ENCODE peak calls at places on chromosomes 11 and 22, in four cellular contexts. Q, K, E and L are unnamed samples.

GRCh38 chr11:30128269-30128932 is 102.4 kb upstream of the FSHB start:
- DNase-seq in E (no peak), K (no peak), Q (no peak), L (peak; percentile 39)

GRCh38 chr11:108224908-108225786 is 2.3 kb downstream of the ATM start:
- DNase-seq in E (no peak), K (no peak), Q (peak; percentile 18), L (no peak)

GRCh38 chr11:77046060-77046501 is 11.9 kb downstream of the B3GNT6 start:
- DNase-seq in Q (peak; percentile 49), E (peak; percentile 70), K (peak; percentile 73), L (peak; percentile 35)

GRCh38 chr22:31625661-31626426 is 36.2 kb downstream of the PISD start:
- DNase-seq in K (no peak), E (peak; percentile 90), Q (no peak), L (peak; percentile 81)

GRCh38 chr11:10478066-10478465 is 23.0 kb downstream of the AMPD3 start:
- DNase-seq in E (no peak), K (no peak), Q (no peak), L (no peak)

GRCh38 chr22:24357547-24357946 is 69.9 kb upstream of the ADORA2A start:
- DNase-seq in Q (no peak), E (no peak), K (no peak), L (no peak)

GRCh38 chr11:135002236-135002635 is 590.2 kb upstream of the B3GAT1 start:
- DNase-seq in Q (no peak), E (no peak), K (peak; percentile 36), L (no peak)

GRCh38 chr11:92976681-92977080 is 7.2 kb downstream of the MTNR1B start:
- DNase-seq in K (no peak), E (no peak), Q (no peak), L (no peak)

GRCh38 chr11:134027671-134028070 is 41.2 kb upstream of the JAM3 start:
- DNase-seq in K (no peak), Q (peak; percentile 36), E (no peak), L (no peak)

GRCh38 chr22:20438066-20438677 is 547 bp upstream of the SCARF2 start:
- DNase-seq in Q (no peak), K (no peak), E (no peak), L (no peak)

GRCh38 chr11:12411806-12412727 is 34.7 kb downstream of the PARVA start:
- DNase-seq in K (peak; percentile 14), E (peak; percentile 79), Q (no peak), L (peak; percentile 86)

GRCh38 chr22:29187831-29188230 is 17.9 kb upstream of the EMID1 start:
- DNase-seq in K (no peak), Q (no peak), E (no peak), L (no peak)

GRCh38 chr11:111512296-111513239 is at the start of gene BTG4:
- DNase-seq in E (peak; percentile 23), Q (peak; percentile 3), K (peak; percentile 30), L (no peak)

GRCh38 chr11:60700689-60701508 is 1.5 kb downstream of the MS4A8 start:
- DNase-seq in E (no peak), K (no peak), Q (no peak), L (no peak)